ENCODE peak calls at places on chromosomes 7 and 10, in six cellular contexts. N is CD8-positive, alpha-beta T cell; U is transverse colon; I is iris pigment epithelial cell; Z is T-helper 9 cell; A is PC-9. B is an unnamed sample.

GRCh38 chr7:6533893-6534804 is 17.1 kb downstream of the GRID2IP start:
- DNase-seq in N (no peak), U (peak), I (no peak), Z (no peak), A (no peak), B (no peak)

GRCh38 chr7:66894463-66895080 is 26.5 kb upstream of the TMEM248 start:
- DNase-seq in N (no peak), U (no peak), I (peak), Z (no peak), A (no peak), B (no peak)

GRCh38 chr7:16397497-16398210 is 23.7 kb downstream of the CRPPA start:
- DNase-seq in N (no peak), U (no peak), I (no peak), Z (no peak), A (no peak), B (no peak)

GRCh38 chr10:133106516-133106915 is 18.8 kb downstream of the ADGRA1 start:
- DNase-seq in N (no peak), U (no peak), I (no peak), Z (no peak), A (no peak), B (no peak)

GRCh38 chr7:26694713-26695112 is 169.7 kb downstream of the SKAP2 start:
- DNase-seq in N (no peak), U (no peak), I (no peak), Z (no peak), A (no peak), B (no peak)

GRCh38 chr7:114392686-114393085 is 21.9 kb upstream of the FOXP2 start:
- DNase-seq in N (no peak), U (no peak), I (peak), Z (no peak), A (no peak), B (no peak)

GRCh38 chr10:60661627-60662026 is 116.7 kb upstream of the CDK1 start:
- DNase-seq in N (no peak), U (no peak), I (peak), Z (no peak), A (peak), B (no peak)

GRCh38 chr10:132376394-132376851 is 20.6 kb upstream of the PWWP2B start:
- DNase-seq in N (no peak), U (no peak), I (no peak), Z (no peak), A (no peak), B (no peak)

GRCh38 chr10:113454341-113455061 is 98.4 kb upstream of the HABP2 start:
- DNase-seq in N (no peak), U (peak), I (peak), Z (no peak), A (peak), B (no peak)

GRCh38 chr10:6721964-6722615 is 142.0 kb upstream of the PRKCQ start:
- DNase-seq in N (no peak), U (no peak), I (peak), Z (no peak), A (peak), B (peak)

GRCh38 chr7:118152149-118152548 is 31.8 kb upstream of the LSM8 start:
- DNase-seq in N (no peak), U (no peak), I (peak), Z (no peak), A (no peak), B (no peak)

GRCh38 chr7:134444198-134444960 is 14.5 kb downstream of the AKR1B1 start:
- DNase-seq in N (no peak), U (no peak), I (no peak), Z (no peak), A (no peak), B (no peak)

GRCh38 chr7:128453836-128454804 is 1.6 kb upstream of the HILPDA start:
- DNase-seq in N (no peak), U (peak), I (peak), Z (no peak), A (no peak), B (peak)

GRCh38 chr10:99835947-99836346 is 53.5 kb downstream of the ABCC2 start:
- DNase-seq in N (no peak), U (no peak), I (no peak), Z (no peak), A (no peak), B (no peak)

GRCh38 chr10:69819713-69820506 is 18.2 kb downstream of the COL13A1 start:
- DNase-seq in N (no peak), U (no peak), I (no peak), Z (no peak), A (no peak), B (no peak)

GRCh38 chr7:17131060-17131345 is 167.4 kb upstream of the AHR start:
- DNase-seq in N (no peak), U (no peak), I (peak), Z (no peak), A (no peak), B (no peak)

GRCh38 chr7:114791771-114792170 is 130.1 kb upstream of the MDFIC start:
- DNase-seq in N (no peak), U (no peak), I (peak), Z (no peak), A (no peak), B (no peak)

GRCh38 chr7:49845626-49846025 is 72.2 kb downstream of the VWC2 start:
- DNase-seq in N (no peak), U (no peak), I (no peak), Z (no peak), A (no peak), B (no peak)

GRCh38 chr10:16408379-16408778 is 28.4 kb upstream of the PTER start:
- DNase-seq in N (no peak), U (no peak), I (no peak), Z (no peak), A (no peak), B (no peak)

GRCh38 chr7:2242541-2243482 is 786 bp downstream of the NUDT1 start:
- DNase-seq in N (no peak), U (peak), I (peak), Z (no peak), A (peak), B (no peak)

GRCh38 chr7:132117181-132117580 is 459.1 kb downstream of the PLXNA4 start:
- DNase-seq in N (no peak), U (no peak), I (peak), Z (no peak), A (peak), B (no peak)